ENCODE peak calls at places on chromosome 14, in five cellular contexts. F is tibial nerve, P is stomach, L is IMR-90, D is sigmoid colon. Q is an unnamed sample.

GRCh38 chr14:35985504-35986218 is 159.5 kb downstream of the BRMS1L start:
- DNase-seq in F (no peak), P (no peak), L (no peak), D (no peak), Q (no peak)

GRCh38 chr14:50544911-50545310 is 12.5 kb upstream of the MAP4K5 start:
- DNase-seq in F (no peak), P (peak), L (no peak), D (peak), Q (no peak)

GRCh38 chr14:94027566-94028449 is 1.7 kb downstream of the OTUB2 start:
- DNase-seq in F (no peak), P (peak), L (no peak), D (no peak), Q (no peak)

GRCh38 chr14:55752580-55753365 is 172.8 kb downstream of the KTN1 start:
- DNase-seq in F (no peak), P (peak), L (peak), D (no peak), Q (peak)

GRCh38 chr14:104843442-104844305 is 21.4 kb upstream of the CEP170B start:
- DNase-seq in F (no peak), P (no peak), L (no peak), D (peak), Q (no peak)

GRCh38 chr14:67447033-67447381 is 35.0 kb upstream of the PLEK2 start:
- DNase-seq in F (no peak), P (no peak), L (no peak), D (no peak), Q (no peak)

GRCh38 chr14:21852061-21852664 is 178.5 kb upstream of the OR4E1 start:
- DNase-seq in F (peak), P (peak), L (peak), D (no peak), Q (no peak)

GRCh38 chr14:40581264-40581663 is 1025.4 kb upstream of the LRFN5 start:
- DNase-seq in F (no peak), P (no peak), L (no peak), D (no peak), Q (no peak)

GRCh38 chr14:95156765-95157194 is 549 bp downstream of the DICER1 start:
- DNase-seq in F (peak), P (peak), L (peak), D (peak), Q (peak)

GRCh38 chr14:69615471-69616407 is 4.3 kb downstream of the SUSD6 start:
- DNase-seq in F (peak), P (peak), L (peak), D (peak), Q (no peak)

GRCh38 chr14:46940600-46940999 is 289.0 kb upstream of the RPL10L start:
- DNase-seq in F (no peak), P (no peak), L (no peak), D (no peak), Q (no peak)

GRCh38 chr14:39247256-39247655 is 13.5 kb downstream of the MIA2 start:
- DNase-seq in F (no peak), P (no peak), L (peak), D (no peak), Q (no peak)

GRCh38 chr14:37901978-37902377 is 305.7 kb upstream of the SSTR1 start:
- DNase-seq in F (peak), P (no peak), L (peak), D (peak), Q (peak)

DNA sequence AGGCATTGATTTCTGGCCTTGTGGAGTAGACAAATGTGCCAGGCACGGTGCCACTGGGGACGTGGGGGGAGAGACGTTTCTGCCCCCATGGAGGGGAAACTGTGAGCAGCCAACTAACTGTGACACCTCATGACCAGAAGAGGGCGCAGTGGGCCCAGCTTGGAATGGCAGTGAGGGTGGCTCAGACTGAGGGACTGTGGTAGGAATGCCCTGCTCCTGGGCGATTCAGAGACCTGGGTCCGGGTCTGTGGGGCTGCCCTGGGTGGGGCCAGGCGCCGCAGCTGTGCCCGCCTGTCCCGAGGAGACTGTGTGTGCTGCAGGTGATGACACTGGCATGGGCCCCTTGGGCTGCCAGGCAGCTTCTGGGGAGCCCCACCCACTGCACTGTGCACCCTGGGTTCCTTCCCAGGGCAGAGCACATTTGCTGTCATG is 60.6 kb downstream of the SLC25A47 start:
- DNase-seq in F (peak), P (peak), L (peak), D (peak), Q (peak)
- TF ChIP-seq CTCF in F (peak), P (peak), L (peak), D (peak), Q (no peak)

DNA sequence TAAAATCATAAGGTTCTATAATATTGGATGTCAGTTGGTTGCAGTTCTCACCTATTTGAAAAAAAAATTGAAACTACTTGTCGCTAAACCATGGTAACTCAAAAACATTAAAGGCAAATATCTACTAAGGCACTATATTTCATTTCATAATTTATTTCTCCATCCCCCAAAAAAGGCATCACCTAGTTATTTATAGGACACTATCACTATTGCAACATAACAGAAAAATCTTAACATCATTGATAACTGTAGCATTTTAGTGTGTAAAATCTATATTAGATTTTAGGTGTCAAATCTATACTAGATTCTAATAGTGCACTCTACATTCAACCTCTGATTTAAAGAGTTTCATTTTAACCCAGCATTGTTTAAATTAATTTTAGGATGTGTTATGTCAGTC is 1.7 kb downstream of the SPTSSA start:
- DNase-seq in F (no peak), P (no peak), L (no peak), D (no peak), Q (no peak)
- H3K4me3 ChIP-seq in F (no peak), P (peak), L (peak), D (no peak), Q (no peak)

DNA sequence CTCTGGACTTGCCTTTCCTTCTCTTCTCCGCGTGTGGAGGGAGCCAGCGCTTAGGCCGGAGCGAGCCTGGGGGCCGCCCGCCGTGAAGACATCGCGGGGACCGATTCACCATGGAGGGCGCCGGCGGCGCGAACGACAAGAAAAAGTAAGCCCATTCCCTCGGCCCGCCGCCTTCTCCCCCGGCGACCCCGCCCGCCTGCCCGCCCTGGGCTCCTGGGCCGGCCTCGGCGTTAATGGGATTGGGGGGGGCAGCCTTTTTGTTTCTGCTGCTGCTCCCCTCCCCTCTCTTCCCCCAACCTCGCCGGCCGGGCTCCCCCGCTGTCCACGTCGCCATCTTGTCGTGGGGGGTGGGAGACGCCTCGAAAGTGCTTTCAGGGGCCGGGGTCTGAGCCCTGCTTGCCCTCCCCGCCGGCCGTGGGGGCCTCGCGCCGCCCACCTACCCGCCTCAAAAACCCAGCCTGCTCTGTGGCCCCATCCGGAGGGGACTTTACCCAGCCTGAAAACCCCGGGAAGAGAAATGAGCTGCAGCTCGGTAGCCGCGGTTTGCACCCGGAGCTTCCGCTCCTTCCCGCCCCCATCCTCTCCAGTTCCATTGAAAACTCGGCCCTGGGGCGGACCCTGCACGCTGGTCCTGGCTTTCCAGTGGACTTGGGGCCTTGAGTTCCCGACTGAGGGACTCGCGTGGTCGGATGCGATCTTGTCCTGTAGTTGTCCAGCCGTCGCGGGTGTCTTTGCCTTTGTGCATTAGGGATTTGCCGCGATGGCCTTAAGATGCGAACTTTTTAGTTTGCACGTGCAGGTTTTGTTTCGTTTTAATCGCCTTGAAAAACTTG is 598 bp downstream of the HIF1A start:
- DNase-seq in F (peak), P (peak), L (peak), D (peak), Q (peak)
- TF ChIP-seq POLR2A in F (no peak), P (no peak), L (no peak), D (no peak), Q (no peak)

DNA sequence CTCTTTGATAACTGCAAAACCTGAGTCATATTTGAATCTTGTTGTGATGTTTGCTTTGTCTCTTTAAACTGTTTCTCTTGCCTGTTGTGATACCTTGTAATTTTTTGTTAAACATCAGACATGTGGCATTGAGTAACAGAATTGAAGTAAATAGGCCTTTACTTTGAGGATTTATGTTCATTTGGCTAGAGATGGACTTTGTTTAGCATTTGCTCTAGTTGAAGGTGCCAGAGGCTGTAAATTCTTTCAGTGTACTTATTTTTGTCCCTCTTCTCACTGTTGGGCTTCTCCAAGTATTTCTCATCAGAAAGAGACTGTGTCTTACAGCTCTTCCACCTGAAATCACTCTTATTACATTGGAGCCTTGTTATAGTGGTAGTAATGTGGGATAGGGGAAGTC is 175.8 kb downstream of the LRFN5 start:
- DNase-seq in F (no peak), P (no peak), L (no peak), D (no peak), Q (no peak)
- TF ChIP-seq CTCF in F (no peak), P (no peak), L (no peak), D (no peak), Q (no peak)